ENCODE peak calls at places on chromosomes 13 and 19, in seven cellular contexts. G is cardiac muscle cell, T is K562, C is left lung, S is spleen, O is breast epithelium, K is lower lobe of right lung. B is an unnamed sample.

GRCh38 chr13:60448907-60449510 is 52.0 kb downstream of the TDRD3 start:
- DNase-seq in S (no peak), C (no peak), G (peak; percentile 50), T (peak; percentile 29), K (no peak), O (no peak), B (no peak)

GRCh38 chr13:24685314-24685713 is 5.1 kb downstream of the ATP12A start:
- DNase-seq in S (no peak), C (no peak), T (no peak), O (no peak), G (no peak), K (no peak), B (no peak)

GRCh38 chr13:24502567-24503375 is 9.8 kb downstream of the PARP4 start:
- DNase-seq in K (no peak), C (no peak), T (peak; percentile 24), G (no peak), O (no peak), S (no peak), B (no peak)

GRCh38 chr13:20700288-20700687 is 3.2 kb upstream of the IL17D start:
- DNase-seq in G (no peak), S (no peak), K (no peak), O (no peak), T (no peak), C (no peak), B (no peak)

GRCh38 chr19:2603320-2603719 is 99.2 kb downstream of the GNG7 start:
- DNase-seq in K (peak; percentile 39), S (no peak), T (no peak), O (peak; percentile 52), C (peak; percentile 31), G (peak; percentile 42), B (peak; percentile 15)

GRCh38 chr19:17871878-17872250 is at the start of gene SLC5A5:
- DNase-seq in T (no peak), O (no peak), G (no peak), S (peak; percentile 78), K (no peak), C (no peak), B (no peak)

GRCh38 chr19:46116121-46116520 is 8.4 kb downstream of the IGFL3 start:
- DNase-seq in T (no peak), S (no peak), G (no peak), K (no peak), O (no peak), C (no peak), B (no peak)

GRCh38 chr19:1904385-1905070 is 671 bp upstream of the ADAT3 start:
- DNase-seq in C (peak; percentile 77), K (peak; percentile 68), T (no peak), O (peak; percentile 70), S (no peak), G (peak; percentile 68), B (peak; percentile 90)

GRCh38 chr19:56681702-56682101 is 10.1 kb upstream of the ZNF835 start:
- DNase-seq in C (no peak), T (no peak), O (no peak), G (no peak), S (no peak), K (no peak), B (no peak)

GRCh38 chr19:46861691-46862503 is 1.1 kb downstream of the ARHGAP35 start:
- DNase-seq in S (no peak), K (no peak), C (peak; percentile 38), T (no peak), O (no peak), G (peak; percentile 63), B (peak; percentile 28)

GRCh38 chr19:3094638-3095374 is 644 bp downstream of the GNA11 start:
- DNase-seq in T (no peak), G (peak; percentile 49), C (no peak), S (peak; percentile 82), K (no peak), O (no peak), B (no peak)

GRCh38 chr13:89361909-89362308 is 1690.7 kb downstream of the SLITRK5 start:
- DNase-seq in K (no peak), O (no peak), S (no peak), C (no peak), T (no peak), G (no peak), B (no peak)

GRCh38 chr13:56378566-56378965 is 762.2 kb upstream of the PRR20A start:
- DNase-seq in T (no peak), K (no peak), S (no peak), G (no peak), O (no peak), C (no peak), B (no peak)

GRCh38 chr13:19601749-19602725 is 31.4 kb upstream of the MPHOSPH8 start:
- DNase-seq in S (peak; percentile 82), G (peak; percentile 55), K (peak; percentile 61), T (peak; percentile 48), C (peak; percentile 33), O (no peak), B (peak; percentile 34)

GRCh38 chr13:46146898-46147297 is 35.1 kb downstream of the LCP1 start:
- DNase-seq in C (no peak), O (no peak), K (no peak), T (no peak), S (no peak), G (peak; percentile 48), B (no peak)

GRCh38 chr19:2561895-2562294 is 86.0 kb downstream of the GADD45B start:
- DNase-seq in K (peak; percentile 42), G (no peak), S (peak; percentile 88), C (no peak), T (no peak), O (no peak), B (no peak)

GRCh38 chr19:22784051-22784450 is at the start of gene ZNF99:
- DNase-seq in K (no peak), G (no peak), T (no peak), C (no peak), O (peak; percentile 81), S (no peak), B (peak; percentile 16)

GRCh38 chr13:69817333-69817732 is 290.3 kb upstream of the ATXN8OS start:
- DNase-seq in G (no peak), C (no peak), T (no peak), O (no peak), K (no peak), S (no peak), B (no peak)

GRCh38 chr13:64688893-64689677 is 2541.1 kb downstream of the PCDH9 start:
- DNase-seq in T (no peak), C (no peak), G (no peak), O (no peak), S (no peak), K (no peak), B (no peak)

DNA sequence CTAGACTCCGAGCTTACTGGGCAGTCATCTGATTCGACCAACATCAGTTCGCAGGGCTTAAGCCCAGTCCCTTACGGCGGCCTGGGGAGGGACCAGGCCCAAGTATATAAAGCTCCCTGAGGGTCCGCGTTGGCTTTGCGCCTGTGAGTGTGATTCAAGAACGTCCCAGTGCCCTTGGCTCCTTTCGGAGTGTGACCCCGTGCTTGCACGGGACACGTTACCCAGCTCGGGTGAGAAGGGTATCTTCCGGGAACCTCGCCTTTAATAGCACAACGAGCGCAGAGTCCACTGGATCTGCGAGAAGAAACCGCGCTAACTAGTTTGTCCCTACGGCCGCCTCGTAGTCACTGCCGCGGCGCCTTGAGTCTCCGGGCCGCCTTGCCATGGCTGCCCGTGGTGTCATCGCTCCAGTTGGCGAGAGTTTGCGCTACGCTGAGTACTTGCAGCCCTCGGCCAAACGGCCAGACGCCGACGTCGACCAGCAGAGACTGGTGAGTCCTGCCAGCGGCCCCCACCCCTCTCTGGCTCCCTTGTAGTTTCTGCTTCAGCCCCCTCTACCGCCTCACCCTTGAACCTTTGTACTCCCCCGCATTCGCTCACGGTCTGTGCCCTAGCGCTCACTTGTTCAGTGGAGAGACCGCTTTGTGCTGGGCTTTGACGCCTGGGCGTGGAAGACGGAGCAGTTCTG is at the start of gene DNAJC15:
- DNase-seq in K (peak; percentile 92), S (peak; percentile 94), O (peak; percentile 66), C (peak; percentile 80), G (no peak), T (peak; percentile 17), B (peak; percentile 87)
- H3K27ac ChIP-seq in K (peak within 1 kb of the TSS; percentile 88), S (peak within 1 kb of the TSS; percentile 78), O (peak within 1 kb of the TSS; percentile 89), C (peak within 1 kb of the TSS; percentile 75), G (no peak within 1 kb of the TSS), T (no peak within 1 kb of the TSS), B (peak within 1 kb of the TSS; percentile 73)

GRCh38 chr13:44812818-44813217 is 176.5 kb downstream of the NUFIP1 start:
- DNase-seq in S (no peak), O (no peak), T (no peak), C (no peak), G (no peak), K (no peak), B (no peak)
- H3K27ac ChIP-seq in S (no peak overlapping the region), O (no peak overlapping the region), T (no peak overlapping the region), C (no peak overlapping the region), G (no peak overlapping the region), K (no peak overlapping the region), B (peak overlapping the region; percentile 50)

GRCh38 chr19:6768236-6768785 is 1.1 kb upstream of the SH2D3A start:
- DNase-seq in K (no peak), O (no peak), C (no peak), G (no peak), T (no peak), S (no peak), B (no peak)
- H3K27ac ChIP-seq in K (peak overlapping the region; percentile 74), O (peak overlapping the region; percentile 96), C (peak overlapping the region; percentile 19), G (no peak overlapping the region), T (no peak overlapping the region), S (peak overlapping the region; percentile 76), B (peak overlapping the region; percentile 90)

DNA sequence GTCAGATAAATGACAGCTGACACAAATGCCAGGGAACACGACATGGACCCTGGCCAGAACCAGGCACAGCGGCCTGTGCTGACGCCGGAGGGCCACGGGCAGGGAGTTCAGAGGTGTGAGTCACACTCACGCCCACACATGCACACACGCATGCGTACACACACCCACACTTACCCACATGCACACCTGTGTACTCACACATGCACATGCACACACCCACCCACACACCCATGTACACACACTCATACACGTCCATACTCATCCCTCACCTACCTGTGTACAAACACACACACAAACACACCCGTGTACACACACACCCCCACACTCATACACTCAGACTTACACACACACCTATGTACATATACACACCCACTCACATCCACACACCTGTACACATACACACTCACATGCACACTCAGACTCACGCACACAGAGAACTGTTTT is 40.4 kb downstream of the MLLT1 start:
- DNase-seq in K (no peak), C (no peak), S (peak; percentile 64), O (no peak), G (no peak), T (no peak), B (peak; percentile 71)
- H3K27ac ChIP-seq in K (peak overlapping the region; percentile 77), C (peak overlapping the region; percentile 62), S (no peak overlapping the region), O (peak overlapping the region; percentile 81), G (peak overlapping the region; percentile 43), T (no peak overlapping the region), B (peak overlapping the region; percentile 54)

DNA sequence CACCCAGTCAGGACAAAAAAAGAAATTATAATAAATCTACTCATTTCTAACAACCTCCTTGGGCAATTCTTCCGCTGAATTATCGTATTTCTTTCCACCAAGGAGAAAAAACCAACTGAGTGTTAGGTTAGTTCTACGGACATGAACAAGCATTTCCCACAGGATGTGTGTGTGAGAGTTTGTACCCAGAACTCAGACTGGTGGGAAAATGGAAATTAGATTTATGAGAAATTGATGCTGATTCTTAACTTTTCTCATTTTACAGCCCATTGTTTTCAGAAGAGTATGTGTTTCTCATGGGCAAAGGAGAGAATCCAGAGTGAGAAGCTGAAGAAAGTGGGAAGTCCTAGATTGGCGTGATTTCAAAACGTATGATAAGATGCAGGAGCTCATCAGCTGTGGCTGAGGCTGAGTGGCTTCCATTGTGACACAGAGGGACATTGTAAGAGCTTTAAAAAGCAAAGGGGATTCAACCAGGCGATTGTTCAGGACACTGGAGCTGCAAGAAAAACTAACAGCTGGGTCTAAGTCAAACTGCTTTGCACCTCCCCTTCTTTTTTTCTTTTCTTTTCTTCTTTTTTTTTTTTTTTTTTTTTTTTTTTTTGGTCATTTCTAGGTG is 184.8 kb upstream of the ARGLU1 start:
- DNase-seq in K (no peak), S (no peak), C (no peak), G (peak; percentile 28), O (no peak), T (no peak), B (no peak)
- H3K27ac ChIP-seq in K (peak overlapping the region; percentile 28), S (peak overlapping the region; percentile 58), C (no peak overlapping the region), G (no peak overlapping the region), O (no peak overlapping the region), T (no peak overlapping the region), B (no peak overlapping the region)